ENCODE peak calls at places on chromosomes 6 and 20, in eight cellular contexts. One of them, this sample, is unnamed.

GRCh38 chr20:54643761-54644160 is 168.4 kb downstream of the DOK5 start:
- DNase-seq in transverse colon: no peak
- DNase-seq in PC-9: no peak
- DNase-seq in AG04449: peak; percentile 62
- DNase-seq in epithelial cell of proximal tubule: no peak
- DNase-seq in right cardiac atrium: peak; percentile 72
- DNase-seq in endodermal cell: no peak
- DNase-seq in heart right ventricle: peak; percentile 27
- DNase-seq in this sample: peak; percentile 62

GRCh38 chr20:13694420-13695150 is 55.9 kb upstream of the TASP1 start:
- DNase-seq in transverse colon: no peak
- DNase-seq in PC-9: no peak
- DNase-seq in AG04449: no peak
- DNase-seq in epithelial cell of proximal tubule: no peak
- DNase-seq in right cardiac atrium: no peak
- DNase-seq in endodermal cell: no peak
- DNase-seq in heart right ventricle: no peak
- DNase-seq in this sample: no peak

GRCh38 chr6:26025047-26025893 is 62.0 kb upstream of the HFE start:
- DNase-seq in transverse colon: no peak
- DNase-seq in PC-9: peak; percentile 85
- DNase-seq in AG04449: no peak
- DNase-seq in epithelial cell of proximal tubule: no peak
- DNase-seq in right cardiac atrium: peak; percentile 44
- DNase-seq in endodermal cell: peak; percentile 66
- DNase-seq in heart right ventricle: no peak
- DNase-seq in this sample: no peak

GRCh38 chr6:148389086-148389485 is 46.4 kb downstream of the SASH1 start:
- DNase-seq in transverse colon: no peak
- DNase-seq in PC-9: no peak
- DNase-seq in AG04449: no peak
- DNase-seq in epithelial cell of proximal tubule: peak; percentile 36
- DNase-seq in right cardiac atrium: no peak
- DNase-seq in endodermal cell: no peak
- DNase-seq in heart right ventricle: no peak
- DNase-seq in this sample: no peak

GRCh38 chr20:48198951-48199431 is 413.7 kb upstream of the SULF2 start:
- DNase-seq in transverse colon: no peak
- DNase-seq in PC-9: no peak
- DNase-seq in AG04449: peak; percentile 21
- DNase-seq in epithelial cell of proximal tubule: peak; percentile 46
- DNase-seq in right cardiac atrium: no peak
- DNase-seq in endodermal cell: no peak
- DNase-seq in heart right ventricle: no peak
- DNase-seq in this sample: peak; percentile 6

GRCh38 chr6:163230901-163231300 is 183.6 kb upstream of the QKI start:
- DNase-seq in transverse colon: no peak
- DNase-seq in PC-9: no peak
- DNase-seq in AG04449: no peak
- DNase-seq in epithelial cell of proximal tubule: no peak
- DNase-seq in right cardiac atrium: no peak
- DNase-seq in endodermal cell: no peak
- DNase-seq in heart right ventricle: no peak
- DNase-seq in this sample: no peak

GRCh38 chr6:106787327-106788196 is 158.2 kb downstream of the QRSL1 start:
- DNase-seq in transverse colon: no peak
- DNase-seq in PC-9: no peak
- DNase-seq in AG04449: no peak
- DNase-seq in epithelial cell of proximal tubule: peak; percentile 93
- DNase-seq in right cardiac atrium: no peak
- DNase-seq in endodermal cell: no peak
- DNase-seq in heart right ventricle: no peak
- DNase-seq in this sample: no peak

GRCh38 chr6:166258854-166259276 is 49.3 kb downstream of the PRR18 start:
- DNase-seq in transverse colon: peak; percentile 47
- DNase-seq in PC-9: no peak
- DNase-seq in AG04449: no peak
- DNase-seq in epithelial cell of proximal tubule: no peak
- DNase-seq in right cardiac atrium: no peak
- DNase-seq in endodermal cell: no peak
- DNase-seq in heart right ventricle: peak; percentile 33
- DNase-seq in this sample: no peak

GRCh38 chr20:62405108-62405980 is 1.7 kb downstream of the CABLES2 start:
- DNase-seq in transverse colon: no peak
- DNase-seq in PC-9: peak; percentile 64
- DNase-seq in AG04449: no peak
- DNase-seq in epithelial cell of proximal tubule: no peak
- DNase-seq in right cardiac atrium: peak; percentile 83
- DNase-seq in endodermal cell: peak; percentile 83
- DNase-seq in heart right ventricle: peak; percentile 50
- DNase-seq in this sample: peak; percentile 12

GRCh38 chr6:119160911-119161310 is 82.4 kb upstream of the FAM184A start:
- DNase-seq in transverse colon: no peak
- DNase-seq in PC-9: no peak
- DNase-seq in AG04449: no peak
- DNase-seq in epithelial cell of proximal tubule: no peak
- DNase-seq in right cardiac atrium: no peak
- DNase-seq in endodermal cell: no peak
- DNase-seq in heart right ventricle: no peak
- DNase-seq in this sample: no peak

GRCh38 chr6:25253371-25253770 is 25.8 kb upstream of the CARMIL1 start:
- DNase-seq in transverse colon: no peak
- DNase-seq in PC-9: no peak
- DNase-seq in AG04449: no peak
- DNase-seq in epithelial cell of proximal tubule: no peak
- DNase-seq in right cardiac atrium: no peak
- DNase-seq in endodermal cell: no peak
- DNase-seq in heart right ventricle: no peak
- DNase-seq in this sample: no peak

GRCh38 chr6:46170357-46171289 is at the start of gene ENPP5:
- DNase-seq in transverse colon: peak; percentile 91
- DNase-seq in PC-9: peak; percentile 85
- DNase-seq in AG04449: no peak
- DNase-seq in epithelial cell of proximal tubule: no peak
- DNase-seq in right cardiac atrium: peak; percentile 91
- DNase-seq in endodermal cell: peak; percentile 99
- DNase-seq in heart right ventricle: peak; percentile 70
- DNase-seq in this sample: no peak

GRCh38 chr6:46491201-46491788 is at the start of gene RCAN2:
- DNase-seq in transverse colon: peak; percentile 60
- DNase-seq in PC-9: no peak
- DNase-seq in AG04449: no peak
- DNase-seq in epithelial cell of proximal tubule: no peak
- DNase-seq in right cardiac atrium: peak; percentile 91
- DNase-seq in endodermal cell: peak; percentile 94
- DNase-seq in heart right ventricle: peak; percentile 77
- DNase-seq in this sample: no peak

GRCh38 chr20:63973636-63974401 is 4.1 kb upstream of the ZNF512B start:
- DNase-seq in transverse colon: peak; percentile 89
- DNase-seq in PC-9: peak; percentile 70
- DNase-seq in AG04449: no peak
- DNase-seq in epithelial cell of proximal tubule: no peak
- DNase-seq in right cardiac atrium: peak; percentile 96
- DNase-seq in endodermal cell: peak; percentile 95
- DNase-seq in heart right ventricle: peak; percentile 92
- DNase-seq in this sample: no peak

GRCh38 chr20:61719691-61720347 is 345.9 kb downstream of the TAF4 start:
- DNase-seq in transverse colon: no peak
- DNase-seq in PC-9: no peak
- DNase-seq in AG04449: no peak
- DNase-seq in epithelial cell of proximal tubule: no peak
- DNase-seq in right cardiac atrium: peak; percentile 18
- DNase-seq in endodermal cell: no peak
- DNase-seq in heart right ventricle: no peak
- DNase-seq in this sample: no peak

GRCh38 chr20:61295726-61296628 is 43.9 kb downstream of the CDH4 start:
- DNase-seq in transverse colon: no peak
- DNase-seq in PC-9: no peak
- DNase-seq in AG04449: no peak
- DNase-seq in epithelial cell of proximal tubule: no peak
- DNase-seq in right cardiac atrium: no peak
- DNase-seq in endodermal cell: peak; percentile 57
- DNase-seq in heart right ventricle: no peak
- DNase-seq in this sample: no peak

GRCh38 chr6:144334150-144334708 is 49.1 kb downstream of the UTRN start:
- DNase-seq in transverse colon: peak; percentile 65
- DNase-seq in PC-9: no peak
- DNase-seq in AG04449: no peak
- DNase-seq in epithelial cell of proximal tubule: no peak
- DNase-seq in right cardiac atrium: no peak
- DNase-seq in endodermal cell: no peak
- DNase-seq in heart right ventricle: no peak
- DNase-seq in this sample: no peak

GRCh38 chr6:152091851-152092341 is 284.4 kb downstream of the ESR1 start:
- DNase-seq in transverse colon: no peak
- DNase-seq in PC-9: peak; percentile 67
- DNase-seq in AG04449: no peak
- DNase-seq in epithelial cell of proximal tubule: no peak
- DNase-seq in right cardiac atrium: no peak
- DNase-seq in endodermal cell: no peak
- DNase-seq in heart right ventricle: no peak
- DNase-seq in this sample: no peak

GRCh38 chr6:75893058-75893775 is 144.2 kb downstream of the MYO6 start:
- DNase-seq in transverse colon: no peak
- DNase-seq in PC-9: peak; percentile 45
- DNase-seq in AG04449: peak; percentile 28
- DNase-seq in epithelial cell of proximal tubule: peak; percentile 25
- DNase-seq in right cardiac atrium: no peak
- DNase-seq in endodermal cell: no peak
- DNase-seq in heart right ventricle: no peak
- DNase-seq in this sample: peak; percentile 25

GRCh38 chr6:6005467-6006427 is 978 bp downstream of the NRN1 start:
- DNase-seq in transverse colon: no peak
- DNase-seq in PC-9: no peak
- DNase-seq in AG04449: no peak
- DNase-seq in epithelial cell of proximal tubule: no peak
- DNase-seq in right cardiac atrium: no peak
- DNase-seq in endodermal cell: peak; percentile 52
- DNase-seq in heart right ventricle: no peak
- DNase-seq in this sample: no peak
- H3K4me3 ChIP-seq in transverse colon: no peak overlapping the region
- H3K4me3 ChIP-seq in PC-9: no peak overlapping the region
- H3K4me3 ChIP-seq in AG04449: peak overlapping the region; percentile 87
- H3K4me3 ChIP-seq in epithelial cell of proximal tubule: peak overlapping the region; percentile 31
- H3K4me3 ChIP-seq in right cardiac atrium: peak overlapping the region; percentile 50
- H3K4me3 ChIP-seq in endodermal cell: peak overlapping the region; percentile 84
- H3K4me3 ChIP-seq in heart right ventricle: peak overlapping the region; percentile 66
- H3K4me3 ChIP-seq in this sample: peak overlapping the region; percentile 61

GRCh38 chr6:52538921-52539354 is 37.9 kb downstream of the TRAM2 start:
- DNase-seq in transverse colon: no peak
- DNase-seq in PC-9: no peak
- DNase-seq in AG04449: no peak
- DNase-seq in epithelial cell of proximal tubule: no peak
- DNase-seq in right cardiac atrium: no peak
- DNase-seq in endodermal cell: no peak
- DNase-seq in heart right ventricle: no peak
- DNase-seq in this sample: no peak

GRCh38 chr6:52541135-52541534 is 35.7 kb downstream of the TRAM2 start:
- DNase-seq in transverse colon: no peak
- DNase-seq in PC-9: no peak
- DNase-seq in AG04449: no peak
- DNase-seq in epithelial cell of proximal tubule: no peak
- DNase-seq in right cardiac atrium: no peak
- DNase-seq in endodermal cell: no peak
- DNase-seq in heart right ventricle: no peak
- DNase-seq in this sample: no peak

GRCh38 chr6:52540286-52540902 is 36.5 kb downstream of the TRAM2 start:
- DNase-seq in transverse colon: no peak
- DNase-seq in PC-9: no peak
- DNase-seq in AG04449: no peak
- DNase-seq in epithelial cell of proximal tubule: no peak
- DNase-seq in right cardiac atrium: no peak
- DNase-seq in endodermal cell: no peak
- DNase-seq in heart right ventricle: no peak
- DNase-seq in this sample: no peak

GRCh38 chr6:52538252-52538905 is 38.5 kb downstream of the TRAM2 start:
- DNase-seq in transverse colon: no peak
- DNase-seq in PC-9: no peak
- DNase-seq in AG04449: no peak
- DNase-seq in epithelial cell of proximal tubule: no peak
- DNase-seq in right cardiac atrium: no peak
- DNase-seq in endodermal cell: no peak
- DNase-seq in heart right ventricle: no peak
- DNase-seq in this sample: no peak

DNA sequence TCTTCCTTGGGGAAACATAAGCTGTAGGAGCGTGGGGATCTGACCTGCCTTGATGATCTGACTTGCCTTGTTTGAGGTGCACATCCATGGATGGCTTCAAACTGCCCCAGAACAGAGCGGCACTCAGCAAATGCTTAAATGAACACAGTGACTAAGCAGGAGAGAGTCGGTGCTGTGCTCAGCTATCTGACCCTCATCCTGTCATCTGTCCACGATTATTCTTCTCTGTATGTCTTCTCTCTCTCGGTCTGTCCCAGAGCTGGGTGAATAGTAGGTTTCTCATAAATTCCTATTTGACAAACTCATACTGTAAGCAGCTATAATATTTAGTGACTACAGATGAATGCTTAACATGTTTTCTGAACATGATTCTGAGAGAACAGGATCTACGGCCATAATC is 37.3 kb downstream of the TRAM2 start:
- DNase-seq in transverse colon: no peak
- DNase-seq in PC-9: no peak
- DNase-seq in AG04449: no peak
- DNase-seq in epithelial cell of proximal tubule: no peak
- DNase-seq in right cardiac atrium: no peak
- DNase-seq in endodermal cell: no peak
- DNase-seq in heart right ventricle: no peak
- DNase-seq in this sample: no peak
- H3K4me3 ChIP-seq in transverse colon: no peak overlapping the region
- H3K4me3 ChIP-seq in PC-9: no peak overlapping the region
- H3K4me3 ChIP-seq in AG04449: no peak overlapping the region
- H3K4me3 ChIP-seq in epithelial cell of proximal tubule: no peak overlapping the region
- H3K4me3 ChIP-seq in right cardiac atrium: no peak overlapping the region
- H3K4me3 ChIP-seq in endodermal cell: no peak overlapping the region
- H3K4me3 ChIP-seq in heart right ventricle: no peak overlapping the region
- H3K4me3 ChIP-seq in this sample: no peak overlapping the region

GRCh38 chr6:112245511-112246203 is 8.7 kb downstream of the LAMA4 start:
- DNase-seq in transverse colon: no peak
- DNase-seq in PC-9: no peak
- DNase-seq in AG04449: peak; percentile 88
- DNase-seq in epithelial cell of proximal tubule: no peak
- DNase-seq in right cardiac atrium: no peak
- DNase-seq in endodermal cell: no peak
- DNase-seq in heart right ventricle: no peak
- DNase-seq in this sample: no peak
- H3K4me3 ChIP-seq in transverse colon: no peak overlapping the region
- H3K4me3 ChIP-seq in PC-9: no peak overlapping the region
- H3K4me3 ChIP-seq in AG04449: no peak overlapping the region
- H3K4me3 ChIP-seq in epithelial cell of proximal tubule: no peak overlapping the region
- H3K4me3 ChIP-seq in right cardiac atrium: no peak overlapping the region
- H3K4me3 ChIP-seq in endodermal cell: no peak overlapping the region
- H3K4me3 ChIP-seq in heart right ventricle: no peak overlapping the region
- H3K4me3 ChIP-seq in this sample: no peak overlapping the region

DNA sequence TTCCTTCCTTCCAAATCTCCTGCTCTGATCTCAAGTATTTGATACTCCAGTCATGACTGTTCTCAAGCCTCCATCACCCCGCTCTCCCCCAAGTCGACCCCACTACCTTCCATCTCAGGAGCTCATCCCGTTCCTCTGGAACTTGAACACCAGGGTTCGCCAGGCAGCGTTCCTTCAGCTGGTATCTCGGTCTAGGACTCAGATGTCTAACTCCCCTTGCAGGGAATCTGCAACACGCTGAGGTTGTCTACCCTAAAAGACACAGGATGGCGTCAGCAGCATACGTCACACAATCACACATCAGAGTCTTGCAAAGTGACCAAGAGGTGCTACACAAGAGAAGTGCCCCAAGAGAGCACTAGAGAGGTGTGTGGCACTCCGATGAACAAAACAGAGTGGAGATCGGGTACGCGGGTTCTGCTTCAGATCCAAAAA is 706 bp downstream of the ZNF184 start:
- DNase-seq in transverse colon: peak; percentile 77
- DNase-seq in PC-9: peak; percentile 73
- DNase-seq in AG04449: no peak
- DNase-seq in epithelial cell of proximal tubule: no peak
- DNase-seq in right cardiac atrium: no peak
- DNase-seq in endodermal cell: no peak
- DNase-seq in heart right ventricle: no peak
- DNase-seq in this sample: peak; percentile 31
- H3K4me3 ChIP-seq in transverse colon: peak overlapping the region; percentile 66
- H3K4me3 ChIP-seq in PC-9: peak overlapping the region; percentile 91
- H3K4me3 ChIP-seq in AG04449: peak overlapping the region; percentile 96
- H3K4me3 ChIP-seq in epithelial cell of proximal tubule: peak overlapping the region; percentile 84
- H3K4me3 ChIP-seq in right cardiac atrium: peak overlapping the region; percentile 87
- H3K4me3 ChIP-seq in endodermal cell: peak overlapping the region; percentile 96
- H3K4me3 ChIP-seq in heart right ventricle: peak overlapping the region; percentile 76
- H3K4me3 ChIP-seq in this sample: peak overlapping the region; percentile 96

This sample was measured in skeletal muscle cell.